ENCODE peak calls at places on chromosomes 12 and 14, in four cellular contexts. S, C, R and Y are unnamed samples.

GRCh38 chr12:87196329-87196728 is 832.9 kb downstream of the C12orf50 start:
- DNase-seq in R (no peak), C (no peak), S (no peak), Y (no peak)

GRCh38 chr14:74574092-74574438 is 38.0 kb downstream of the LTBP2 start:
- DNase-seq in R (no peak), C (no peak), S (no peak), Y (no peak)

GRCh38 chr12:103779410-103780092 is 61.5 kb downstream of the NT5DC3 start:
- DNase-seq in S (no peak), R (no peak), C (no peak), Y (no peak)

GRCh38 chr12:106189341-106189740 is 50.6 kb upstream of the NUAK1 start:
- DNase-seq in C (no peak), R (no peak), S (no peak), Y (no peak)

GRCh38 chr14:77926942-77927341 is 127.0 kb downstream of the ADCK1 start:
- DNase-seq in C (no peak), R (no peak), S (no peak), Y (no peak)

GRCh38 chr12:92973614-92974013 is 44.5 kb upstream of the EEA1 start:
- DNase-seq in S (peak; percentile 38), R (no peak), C (no peak), Y (peak; percentile 73)

GRCh38 chr12:106602071-106602470 is 19.3 kb downstream of the RFX4 start:
- DNase-seq in R (no peak), S (no peak), C (no peak), Y (no peak)

GRCh38 chr14:100307215-100308111 is 1.2 kb upstream of the SLC25A29 start:
- DNase-seq in R (no peak), S (peak; percentile 52), C (no peak), Y (no peak)

GRCh38 chr14:35385042-35385839 is 19.3 kb downstream of the NFKBIA start:
- DNase-seq in S (peak; percentile 76), C (no peak), R (no peak), Y (no peak)

GRCh38 chr14:90061849-90062794 is at the start of gene KCNK13:
- DNase-seq in S (peak; percentile 35), R (no peak), C (no peak), Y (peak; percentile 25)

GRCh38 chr12:20438307-20438779 is 70.0 kb downstream of the PDE3A start:
- DNase-seq in C (no peak), R (no peak), S (no peak), Y (no peak)

GRCh38 chr12:53067074-53067992 is 11.9 kb downstream of the SPRYD3 start:
- DNase-seq in R (no peak), C (no peak), S (no peak), Y (no peak)

GRCh38 chr12:53064613-53065415 is 14.4 kb downstream of the SPRYD3 start:
- DNase-seq in S (no peak), C (no peak), R (no peak), Y (no peak)

GRCh38 chr12:53066594-53066978 is 12.6 kb downstream of the SPRYD3 start:
- DNase-seq in C (no peak), S (no peak), R (no peak), Y (no peak)

GRCh38 chr12:53065470-53065869 is 13.7 kb downstream of the SPRYD3 start:
- DNase-seq in C (no peak), R (no peak), S (no peak), Y (no peak)

GRCh38 chr12:53065975-53066593 is 13.1 kb downstream of the SPRYD3 start:
- DNase-seq in R (peak; percentile 60), S (peak; percentile 90), C (no peak), Y (peak; percentile 81)
- H3K27ac ChIP-seq in R (peak overlapping the region; percentile 67), S (no peak overlapping the region), C (no peak overlapping the region), Y (no peak overlapping the region)

GRCh38 chr12:52663420-52663819 is 11.4 kb upstream of the KRT2 start:
- DNase-seq in C (no peak), S (no peak), R (no peak), Y (no peak)
- H3K4me2 ChIP-seq in C (no peak overlapping the region), S (no peak overlapping the region), R (no peak overlapping the region), Y (no peak overlapping the region)

DNA sequence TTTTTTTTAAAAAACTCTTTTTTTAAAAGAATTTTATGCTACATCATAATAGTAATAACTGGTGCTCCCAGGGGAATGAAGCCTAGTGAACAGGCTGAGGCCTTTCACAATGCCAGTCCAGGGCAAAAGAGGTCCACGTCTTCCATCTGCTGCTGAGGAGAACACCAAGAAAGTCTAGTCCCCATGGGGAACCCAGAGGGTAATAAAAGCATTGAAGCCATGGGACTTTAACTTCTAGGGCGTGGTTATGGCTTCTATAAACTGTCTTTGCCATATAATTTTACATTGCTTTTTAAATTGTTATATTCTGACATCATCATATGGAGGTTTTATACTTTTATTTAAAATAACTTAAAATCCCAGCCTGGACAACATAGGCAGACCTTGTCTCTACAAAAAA is 64.3 kb downstream of the SLC16A7 start:
- DNase-seq in C (no peak), R (no peak), S (no peak), Y (no peak)
- H3K36me3 ChIP-seq in C (no peaks in the 10 kb centered on the region), R (no peaks in the 10 kb centered on the region), S (no peaks in the 10 kb centered on the region), Y (no peaks in the 10 kb centered on the region)

DNA sequence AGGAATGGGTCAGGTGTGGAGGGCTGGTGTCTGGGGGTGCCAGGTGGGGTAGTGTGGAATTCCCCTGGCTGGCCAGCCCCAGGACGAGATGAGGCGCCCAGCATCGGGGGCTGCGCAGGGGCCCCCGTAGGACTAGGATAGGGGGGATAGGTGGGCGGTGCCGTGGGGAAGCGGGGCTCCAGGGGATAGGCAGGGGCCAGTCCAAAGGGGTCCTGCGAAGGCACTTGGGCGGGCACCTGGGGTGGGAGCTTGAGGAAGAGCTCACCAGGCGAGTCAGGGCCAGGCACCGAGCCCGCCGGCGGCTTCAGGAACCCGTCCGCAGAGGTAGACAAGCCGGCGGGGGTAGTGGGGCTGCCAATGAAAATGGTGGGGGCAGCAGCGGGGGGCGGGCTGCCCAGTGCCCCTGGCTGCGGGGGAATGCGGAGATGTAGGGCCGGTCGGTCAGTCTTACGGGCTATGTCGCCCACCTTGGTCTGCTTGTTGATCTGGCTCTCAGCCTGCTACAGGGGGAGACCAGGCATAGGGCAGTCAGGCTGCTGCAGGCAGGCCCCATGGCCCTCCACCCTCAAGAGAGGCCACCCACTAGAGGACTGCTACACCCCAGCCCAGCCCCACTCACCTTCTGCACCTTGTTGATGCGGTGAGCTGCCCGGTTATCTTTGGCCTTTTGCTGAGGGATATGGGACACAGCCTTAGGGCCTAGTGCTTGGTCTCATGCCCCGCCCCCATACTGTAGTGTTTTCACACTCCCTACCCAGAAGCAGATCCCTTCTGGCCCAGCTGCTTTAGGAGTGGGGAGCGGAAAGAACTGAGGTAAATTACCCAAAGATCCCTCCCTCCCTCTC is 19.3 kb downstream of the KMT2D start:
- DNase-seq in R (no peak), C (no peak), S (no peak), Y (no peak)
- H3K27ac ChIP-seq in R (no peak overlapping the region), C (no peak overlapping the region), S (no peak overlapping the region), Y (no peak overlapping the region)

DNA sequence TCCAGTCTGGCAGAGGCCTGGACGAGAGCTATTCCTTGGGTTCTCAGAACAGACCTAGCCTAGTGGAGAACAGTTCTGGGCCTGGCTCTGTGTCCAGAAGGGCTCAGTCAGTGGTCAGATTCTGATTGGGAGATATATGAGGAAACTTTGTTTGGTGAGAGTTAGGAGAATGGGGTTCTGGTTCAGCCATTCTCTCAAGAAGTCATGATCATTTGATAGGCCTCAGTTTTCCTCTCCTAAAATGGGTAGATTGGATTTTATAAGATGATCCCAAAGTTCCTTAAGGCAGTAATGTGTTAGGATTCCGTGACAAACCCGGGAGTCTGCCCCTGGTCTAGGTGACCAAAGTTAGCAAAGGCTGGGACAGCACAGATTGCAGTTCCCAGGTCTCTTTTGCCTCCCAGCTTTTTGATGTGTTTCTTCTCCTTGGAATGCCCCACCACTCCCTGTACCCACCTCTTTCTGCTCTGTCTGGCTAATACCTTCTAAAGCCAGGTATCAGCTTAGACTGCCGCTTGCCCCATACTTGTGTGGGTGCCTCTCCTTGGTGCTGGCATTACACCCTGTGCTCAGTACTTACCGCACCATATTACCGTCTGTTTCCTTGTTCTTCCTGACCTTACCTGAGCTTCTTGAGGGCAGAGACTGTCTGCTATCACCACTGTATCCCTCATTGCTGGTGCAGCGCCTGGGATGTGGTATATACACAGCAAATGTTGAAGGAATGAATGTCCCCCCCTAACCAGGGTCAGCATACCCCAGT is 25.5 kb downstream of the SUSD6 start:
- DNase-seq in S (no peak), R (no peak), C (no peak), Y (no peak)
- H3K4me2 ChIP-seq in S (peak overlapping the region; percentile 66), R (no peak overlapping the region), C (no peak overlapping the region), Y (no peak overlapping the region)

DNA sequence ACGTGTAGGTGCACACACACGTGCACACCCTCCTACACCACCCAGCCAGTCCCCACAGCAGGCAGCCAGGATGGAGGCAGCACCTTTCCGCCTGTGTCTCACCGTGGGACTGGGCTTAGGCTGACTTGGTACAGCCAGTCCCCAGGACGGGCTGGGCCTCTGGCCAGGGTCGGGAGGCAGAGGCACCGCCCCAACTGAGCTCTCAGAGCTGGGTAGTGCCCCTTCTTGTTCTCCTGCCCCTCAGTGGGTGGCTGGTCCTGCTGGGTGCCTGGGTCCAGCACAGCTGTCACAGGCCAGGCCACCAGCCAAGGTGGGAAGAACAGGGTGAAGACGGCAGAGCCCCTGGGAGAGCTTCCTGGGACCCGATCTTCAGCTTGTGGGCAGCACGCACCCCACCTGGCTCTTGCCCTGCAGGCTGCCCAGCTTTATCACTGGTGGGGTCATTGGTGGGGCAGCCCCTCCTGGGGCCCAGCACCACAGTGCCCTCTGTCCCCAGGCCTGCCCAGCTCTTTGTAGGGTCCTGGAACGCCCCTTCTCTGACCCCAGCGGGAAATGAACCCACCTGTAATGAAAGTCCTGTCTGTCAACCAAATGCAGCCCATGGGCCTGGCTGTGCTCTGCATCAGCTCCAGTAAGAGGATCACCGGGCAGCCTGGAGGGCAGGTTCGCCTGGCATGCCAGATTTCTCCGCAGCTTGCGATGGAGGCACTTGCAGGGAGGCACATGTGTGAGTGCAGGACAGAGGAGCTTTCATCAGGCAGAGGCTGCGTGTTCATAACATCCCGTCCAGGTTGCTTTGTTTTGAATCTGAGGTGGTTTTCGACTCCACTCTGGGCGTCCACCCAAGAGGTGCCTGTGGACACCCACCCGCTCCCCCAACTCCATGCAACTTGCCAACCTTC is 14.7 kb downstream of the CDCA4 start:
- DNase-seq in C (no peak), R (no peak), S (no peak), Y (no peak)
- H3K36me3 ChIP-seq in C (peaks cover 15% of the 10 kb centered on the region), R (peaks cover 19% of the 10 kb centered on the region), S (no peaks in the 10 kb centered on the region), Y (peaks cover 30% of the 10 kb centered on the region)